ENCODE peak calls at places on chromosome 17, in four cellular contexts. S is lung, E is heart right ventricle, N is tibial artery. V is an unnamed sample.
A peak's percentile ranks its signal among the peaks of the same experiment; 100 is the strongest.

GRCh38 chr17:76715462-76715830 is 4.7 kb upstream of the MXRA7 start:
- DNase-seq in N (peak; percentile 35), E (no peak), S (no peak), V (no peak)

GRCh38 chr17:40086150-40087044 is 14.0 kb downstream of the NR1D1 start:
- DNase-seq in S (no peak), E (no peak), N (peak; percentile 70), V (peak; percentile 79)

GRCh38 chr17:72588961-72589360 is 468.1 kb downstream of the SOX9 start:
- DNase-seq in S (peak; percentile 71), E (no peak), N (no peak), V (no peak)

GRCh38 chr17:42521036-42521435 is 15.0 kb upstream of the NAGLU start:
- DNase-seq in S (no peak), E (no peak), N (no peak), V (no peak)

GRCh38 chr17:17361543-17362511 is 58.7 kb downstream of the NT5M start:
- DNase-seq in E (peak; percentile 45), S (no peak), N (peak; percentile 51), V (no peak)

GRCh38 chr17:58305626-58306025 is 23.0 kb downstream of the TSPOAP1 start:
- DNase-seq in E (no peak), N (no peak), S (peak; percentile 26), V (no peak)

GRCh38 chr17:56994009-56994792 is 16.3 kb downstream of the SCPEP1 start:
- DNase-seq in E (no peak), S (peak; percentile 41), N (no peak), V (no peak)

GRCh38 chr17:78361227-78361683 is 1.4 kb upstream of the SOCS3 start:
- DNase-seq in S (no peak), N (no peak), E (no peak), V (no peak)

GRCh38 chr17:48299760-48300159 is 130.3 kb downstream of the SKAP1 start:
- DNase-seq in N (no peak), E (no peak), S (no peak), V (peak; percentile 39)

GRCh38 chr17:78104540-78104941 is 24.0 kb downstream of the TMC6 start:
- DNase-seq in N (peak; percentile 59), S (no peak), E (no peak), V (no peak)

GRCh38 chr17:1059131-1059795 is 62.3 kb downstream of the TIMM22 start:
- DNase-seq in N (no peak), E (no peak), S (no peak), V (no peak)

GRCh38 chr17:56171186-56171959 is 18.1 kb downstream of the ANKFN1 start:
- DNase-seq in S (no peak), E (no peak), N (no peak), V (no peak)

GRCh38 chr17:76405967-76406647 is 21.7 kb downstream of the SPHK1 start:
- DNase-seq in N (peak; percentile 69), S (no peak), E (peak; percentile 84), V (peak; percentile 50)

GRCh38 chr17:58710948-58711552 is 18.6 kb downstream of the RAD51C start:
- DNase-seq in E (peak; percentile 21), N (no peak), S (peak; percentile 35), V (no peak)

GRCh38 chr17:68133370-68134045 is 98.0 kb downstream of the KPNA2 start:
- DNase-seq in E (no peak), N (no peak), S (no peak), V (no peak)

GRCh38 chr17:74430706-74431567 is 951 bp upstream of the GPRC5C start:
- DNase-seq in N (peak; percentile 98), E (peak; percentile 86), S (peak; percentile 86), V (peak; percentile 71)

GRCh38 chr17:72421128-72422092 is 300.6 kb downstream of the SOX9 start:
- DNase-seq in S (peak; percentile 51), E (no peak), N (no peak), V (peak; percentile 81)

GRCh38 chr17:64259922-64260321 is 3.1 kb downstream of the TEX2 start:
- DNase-seq in S (no peak), N (no peak), E (no peak), V (no peak)

GRCh38 chr17:27756467-27757371 is 43.6 kb downstream of the NOS2 start:
- DNase-seq in S (peak; percentile 50), E (peak; percentile 37), N (peak; percentile 63), V (peak; percentile 38)

GRCh38 chr17:74369665-74370490 is 2.6 kb downstream of the GPR142 start:
- DNase-seq in N (no peak), S (no peak), E (no peak), V (no peak)

GRCh38 chr17:79483122-79483521 is 127.7 kb downstream of the RBFOX3 start:
- DNase-seq in S (no peak), N (no peak), E (no peak), V (no peak)

GRCh38 chr17:2436516-2436915 is 35.7 kb upstream of the MNT start:
- DNase-seq in E (no peak), N (no peak), S (no peak), V (no peak)

GRCh38 chr17:44353656-44354331 is 8.7 kb downstream of the GRN start:
- DNase-seq in E (no peak), S (no peak), N (no peak), V (peak; percentile 49)

GRCh38 chr17:79627766-79628690 is 17.2 kb upstream of the RBFOX3 start:
- DNase-seq in E (peak; percentile 1), N (peak; percentile 50), S (no peak), V (no peak)

GRCh38 chr17:2697611-2698162 is 13.9 kb downstream of the CLUH start:
- DNase-seq in S (no peak), E (no peak), N (peak; percentile 57), V (no peak)

GRCh38 chr17:1577186-1577585 is 14.6 kb upstream of the PITPNA start:
- DNase-seq in E (peak; percentile 87), N (peak; percentile 98), S (peak; percentile 95), V (peak; percentile 52)

GRCh38 chr17:861364-861763 is 79.2 kb downstream of the MRM3 start:
- DNase-seq in N (no peak), S (no peak), E (no peak), V (no peak)

GRCh38 chr17:60598001-60598736 is 1.8 kb upstream of the PPM1D start:
- DNase-seq in E (no peak), N (no peak), S (no peak), V (no peak)

GRCh38 chr17:68291836-68292688 is 767 bp downstream of the ARSG start:
- DNase-seq in E (peak; percentile 75), N (peak; percentile 84), S (peak; percentile 84), V (peak; percentile 90)

GRCh38 chr17:2893422-2893914 is 97.2 kb downstream of the RAP1GAP2 start:
- DNase-seq in E (no peak), S (no peak), N (no peak), V (no peak)

GRCh38 chr17:75584358-75585175 is 3.0 kb upstream of the MYO15B start:
- DNase-seq in E (no peak), N (no peak), S (no peak), V (no peak)

GRCh38 chr17:43324205-43324893 is 74.4 kb upstream of the ARL4D start:
- DNase-seq in N (peak; percentile 37), E (no peak), S (no peak), V (no peak)

GRCh38 chr17:6381052-6381451 is 53.9 kb downstream of the AIPL1 start:
- DNase-seq in S (no peak), N (no peak), E (no peak), V (no peak)

GRCh38 chr17:45907720-45908395 is 13.5 kb downstream of the MAPT start:
- DNase-seq in S (no peak), N (no peak), E (no peak), V (no peak)

DNA sequence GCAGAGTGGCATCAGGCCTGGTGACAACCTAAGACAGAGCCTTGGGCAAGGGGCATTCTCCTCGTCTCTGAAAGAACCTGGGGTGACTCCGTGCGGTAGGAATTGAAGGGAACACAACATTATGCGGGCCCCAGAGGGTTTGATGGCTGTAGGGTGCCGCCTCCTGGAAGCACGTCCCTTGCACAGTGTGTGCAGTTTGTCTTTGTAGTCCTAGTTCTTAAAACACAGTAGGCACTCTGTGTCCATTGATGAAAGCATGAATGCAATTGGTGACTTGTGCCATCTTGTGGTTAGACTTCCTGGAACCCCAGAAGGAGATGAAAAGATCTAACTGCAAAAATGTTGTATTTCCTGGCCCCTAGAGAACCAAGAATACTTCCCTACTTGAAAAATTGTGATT is 279.8 kb downstream of the UTP18 start:
- DNase-seq in S (no peak), E (no peak), N (no peak), V (no peak)
- TF ChIP-seq CTCF in S (no peak), E (no peak), N (no peak), V (no peak)

GRCh38 chr17:80647746-80648145 is 103.1 kb downstream of the RPTOR start:
- DNase-seq in N (no peak), E (no peak), S (no peak), V (no peak)

GRCh38 chr17:80650751-80651173 is 106.1 kb downstream of the RPTOR start:
- DNase-seq in E (no peak), S (no peak), N (no peak), V (no peak)

GRCh38 chr17:80650339-80650672 is 105.7 kb downstream of the RPTOR start:
- DNase-seq in S (no peak), N (no peak), E (no peak), V (no peak)

GRCh38 chr17:80649200-80649644 is 104.6 kb downstream of the RPTOR start:
- DNase-seq in E (no peak), S (no peak), N (no peak), V (no peak)

DNA sequence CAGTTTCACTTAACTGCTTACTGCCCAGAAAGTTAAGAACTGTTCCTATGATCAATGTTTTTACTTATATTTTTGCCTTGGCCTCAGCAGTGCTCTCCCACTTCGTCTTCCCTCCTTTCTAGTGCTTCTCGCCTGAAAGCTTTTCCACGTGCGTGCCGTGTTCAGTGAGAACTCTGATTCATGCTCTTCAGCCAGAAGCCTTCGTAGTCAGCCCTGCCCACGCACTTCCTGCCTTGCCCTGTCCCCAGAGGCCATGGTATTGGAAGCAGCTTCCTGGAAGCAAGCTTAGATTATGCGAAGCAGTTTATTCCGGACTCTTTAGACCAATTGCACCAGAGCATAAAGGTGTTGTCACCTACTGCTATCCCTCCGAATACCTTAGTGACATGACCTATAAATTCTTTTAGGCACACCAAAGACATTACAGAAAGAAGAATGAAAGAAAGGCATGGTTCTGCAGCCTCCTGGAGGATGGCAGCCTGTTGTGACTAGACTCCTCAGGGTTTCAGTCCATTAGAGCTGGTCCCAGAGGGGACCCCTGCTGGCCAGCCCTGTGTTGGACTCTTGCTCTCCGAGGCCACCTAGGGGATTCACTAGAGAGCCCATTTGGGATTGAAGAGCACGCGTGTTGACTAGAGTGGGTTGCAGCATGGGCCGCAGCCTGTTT is 105.2 kb downstream of the RPTOR start:
- DNase-seq in S (peak; percentile 47), N (no peak), E (peak; percentile 85), V (peak; percentile 50)
- TF ChIP-seq CTCF in S (no peak), N (peak; percentile 11), E (peak; percentile 74), V (peak; percentile 45)

GRCh38 chr17:81404557-81405165 is 9.4 kb downstream of the BAHCC1 start:
- DNase-seq in S (no peak), E (no peak), N (no peak), V (no peak)
- TF ChIP-seq CTCF in S (no peak), E (no peak), N (no peak), V (no peak)

DNA sequence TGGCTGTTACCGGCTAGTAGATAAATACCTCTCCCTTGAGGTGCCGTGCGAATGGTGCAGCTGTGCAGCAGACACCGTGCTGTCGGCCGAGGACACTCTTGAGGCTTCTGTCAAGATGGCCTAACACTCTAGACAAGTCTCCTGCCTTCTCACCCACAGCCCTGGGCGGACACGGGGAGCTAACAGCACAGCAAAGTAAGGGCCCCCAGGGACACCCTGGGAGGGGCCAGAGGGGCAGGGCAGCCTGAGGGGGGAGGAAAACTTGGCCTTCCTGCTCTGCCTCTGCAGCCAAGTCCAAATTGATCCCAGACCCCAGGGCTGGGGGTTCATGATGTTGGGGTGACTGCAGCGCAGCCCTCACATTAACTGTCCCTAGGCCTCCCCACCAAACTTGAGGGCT is 210.2 kb downstream of the RPTOR start:
- DNase-seq in S (no peak), E (no peak), N (no peak), V (no peak)
- TF ChIP-seq CTCF in S (no peak), E (no peak), N (no peak), V (no peak)

GRCh38 chr17:19317359-19318095 is 45.0 kb downstream of the B9D1 start:
- DNase-seq in E (peak; percentile 89), N (no peak), S (no peak), V (peak; percentile 80)
- TF ChIP-seq CTCF in E (peak; percentile 70), N (no peak), S (peak; percentile 16), V (peak; percentile 52)